ENCODE peak calls at places on chromosomes 12 and 14, in nine cellular contexts. T is cardiac muscle cell, R is hepatocyte, F is Peyer's patch, A is cardiac fibroblast, M is B cell, J is glutamatergic neuron, I is astrocyte of the cerebellum, W is body of pancreas. C is an unnamed sample.
A peak's percentile ranks its signal among the peaks of the same experiment; 100 is the strongest.

GRCh38 chr12:59164991-59165718 is 244.9 kb upstream of the LRIG3 start:
- DNase-seq in T (peak; percentile 54), R (peak; percentile 61), F (no peak), A (peak; percentile 65), M (no peak), J (no peak), I (peak; percentile 31), W (no peak), C (no peak)

GRCh38 chr12:5723071-5723470 is 222.0 kb downstream of the ANO2 start:
- DNase-seq in T (no peak), R (no peak), F (no peak), A (no peak), M (no peak), J (no peak), I (no peak), W (no peak), C (no peak)

GRCh38 chr14:34837801-34838322 is 37.3 kb downstream of the BAZ1A start:
- DNase-seq in T (no peak), R (no peak), F (no peak), A (peak; percentile 34), M (no peak), J (no peak), I (no peak), W (no peak), C (no peak)

GRCh38 chr12:112409064-112409905 is at the start of gene RPL6:
- DNase-seq in T (peak; percentile 93), R (peak; percentile 93), F (peak; percentile 90), A (peak; percentile 97), M (peak; percentile 75), J (peak; percentile 59), I (peak; percentile 89), W (peak; percentile 82), C (peak; percentile 81)

GRCh38 chr14:65334765-65335411 is 77.6 kb upstream of the FUT8 start:
- DNase-seq in T (no peak), R (peak; percentile 66), F (peak; percentile 76), A (no peak), M (no peak), J (no peak), I (no peak), W (no peak), C (no peak)

GRCh38 chr14:59332727-59333126 is 132.5 kb downstream of the GPR135 start:
- DNase-seq in T (no peak), R (peak; percentile 62), F (no peak), A (peak; percentile 97), M (no peak), J (no peak), I (no peak), W (no peak), C (no peak)

GRCh38 chr14:101590062-101590461 is 28.8 kb downstream of the DIO3 start:
- DNase-seq in T (no peak), R (no peak), F (no peak), A (no peak), M (no peak), J (no peak), I (no peak), W (no peak), C (no peak)

GRCh38 chr12:124109760-124110159 is 136.7 kb downstream of the ZNF664 start:
- DNase-seq in T (no peak), R (no peak), F (no peak), A (peak; percentile 38), M (no peak), J (peak; percentile 35), I (no peak), W (no peak), C (no peak)

GRCh38 chr14:43003845-43004244 is 1397.2 kb downstream of the LRFN5 start:
- DNase-seq in T (no peak), R (no peak), F (no peak), A (peak; percentile 10), M (no peak), J (no peak), I (no peak), W (no peak), C (no peak)

GRCh38 chr12:14424545-14424944 is 59.1 kb downstream of the ATF7IP start:
- DNase-seq in T (no peak), R (no peak), F (no peak), A (no peak), M (no peak), J (no peak), I (no peak), W (no peak), C (no peak)

GRCh38 chr12:98422809-98423208 is 92.6 kb upstream of the TMPO start:
- DNase-seq in T (peak; percentile 21), R (peak; percentile 49), F (peak; percentile 85), A (no peak), M (no peak), J (no peak), I (no peak), W (peak; percentile 37), C (no peak)

GRCh38 chr12:49866859-49867579 is 24.1 kb upstream of the BCDIN3D start:
- DNase-seq in T (peak; percentile 80), R (peak; percentile 83), F (peak; percentile 89), A (peak; percentile 67), M (peak; percentile 91), J (peak; percentile 84), I (peak; percentile 26), W (peak; percentile 86), C (peak; percentile 64)

GRCh38 chr14:70441641-70442040 is 10.3 kb upstream of the ADAM21 start:
- DNase-seq in T (no peak), R (no peak), F (no peak), A (no peak), M (no peak), J (no peak), I (no peak), W (no peak), C (no peak)

GRCh38 chr12:19572920-19573558 is 133.7 kb downstream of the AEBP2 start:
- DNase-seq in T (peak; percentile 47), R (peak; percentile 27), F (no peak), A (peak; percentile 73), M (no peak), J (peak; percentile 61), I (peak; percentile 40), W (peak; percentile 19), C (no peak)
- TF ChIP-seq CTCF in T (peak; percentile 54), R (peak; percentile 39), F (peak; percentile 25), A (peak; percentile 43), M (no peak), J (peak; percentile 54), I (peak; percentile 57), W (peak; percentile 6), C (peak; percentile 21)

GRCh38 chr14:88792572-88793258 is at the start of gene EML5:
- DNase-seq in T (peak; percentile 91), R (peak; percentile 94), F (peak; percentile 94), A (peak; percentile 34), M (peak; percentile 85), J (peak; percentile 84), I (no peak), W (peak; percentile 94), C (peak; percentile 76)
- TF ChIP-seq CTCF in T (peak; percentile 17), R (peak; percentile 23), F (peak; percentile 36), A (peak; percentile 52), M (peak; percentile 17), J (peak; percentile 36), I (peak; percentile 47), W (peak; percentile 70), C (peak; percentile 21)

GRCh38 chr12:19402211-19402610 is 37.1 kb upstream of the AEBP2 start:
- DNase-seq in T (no peak), R (no peak), F (no peak), A (no peak), M (no peak), J (no peak), I (no peak), W (no peak), C (no peak)

GRCh38 chr12:19397534-19397933 is 41.8 kb upstream of the AEBP2 start:
- DNase-seq in T (no peak), R (no peak), F (peak; percentile 7), A (no peak), M (no peak), J (no peak), I (no peak), W (no peak), C (no peak)

GRCh38 chr12:19404232-19404880 is 34.9 kb upstream of the AEBP2 start:
- DNase-seq in T (no peak), R (no peak), F (no peak), A (no peak), M (no peak), J (no peak), I (no peak), W (no peak), C (no peak)

GRCh38 chr12:19402743-19403400 is 36.4 kb upstream of the AEBP2 start:
- DNase-seq in T (peak; percentile 23), R (peak; percentile 23), F (no peak), A (peak; percentile 61), M (no peak), J (no peak), I (no peak), W (peak; percentile 54), C (no peak)

DNA sequence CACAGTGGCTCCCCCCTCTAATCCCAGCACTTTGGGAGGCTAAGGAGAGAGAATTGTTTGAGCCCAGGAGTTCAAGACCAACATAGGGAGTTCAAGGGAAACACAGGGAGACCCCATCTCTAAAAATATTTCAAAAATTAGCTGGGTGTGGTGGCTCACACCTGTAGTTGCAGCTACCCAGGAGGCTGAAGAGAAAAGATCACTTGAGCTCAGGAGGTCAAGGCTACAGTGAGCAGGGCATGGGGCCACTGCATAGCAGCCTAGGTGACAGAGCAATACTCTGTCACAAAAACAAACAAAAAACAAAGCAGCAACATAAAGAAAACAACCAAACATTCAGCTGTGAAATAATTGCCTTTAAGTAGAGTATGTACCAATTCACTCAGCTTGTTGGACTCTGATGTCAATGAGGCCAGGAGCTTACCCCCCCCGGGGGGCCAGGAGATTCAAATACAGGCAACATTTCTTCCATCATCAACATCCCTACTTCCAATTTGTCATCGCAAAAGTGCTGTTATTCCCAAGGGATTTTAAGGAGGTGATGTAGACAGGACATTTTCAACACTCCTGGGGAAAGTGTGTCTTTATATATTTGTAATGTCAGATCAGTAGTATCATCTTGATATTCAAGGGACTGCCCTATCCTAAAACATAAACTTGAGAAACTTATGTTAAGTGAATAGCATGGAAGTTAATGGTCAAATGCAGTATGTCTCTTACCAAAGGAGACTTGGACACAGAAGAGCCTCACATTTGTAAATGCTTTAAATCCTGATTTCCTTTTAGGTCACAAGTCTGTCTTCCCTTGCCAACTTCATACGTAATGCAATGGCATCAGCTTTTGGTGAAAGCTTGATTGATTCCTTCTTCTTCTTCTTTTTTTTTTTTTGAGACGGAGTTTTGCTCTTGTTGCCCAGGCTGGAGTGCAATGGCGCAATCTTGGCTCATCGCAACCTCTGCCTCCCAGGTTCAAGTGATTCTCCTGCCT is 40.6 kb upstream of the AEBP2 start:
- DNase-seq in T (no peak), R (no peak), F (peak; percentile 6), A (no peak), M (no peak), J (no peak), I (no peak), W (no peak), C (no peak)
- TF ChIP-seq CTCF in T (no peak), R (no peak), F (no peak), A (no peak), M (no peak), J (no peak), I (no peak), W (no peak), C (no peak)

DNA sequence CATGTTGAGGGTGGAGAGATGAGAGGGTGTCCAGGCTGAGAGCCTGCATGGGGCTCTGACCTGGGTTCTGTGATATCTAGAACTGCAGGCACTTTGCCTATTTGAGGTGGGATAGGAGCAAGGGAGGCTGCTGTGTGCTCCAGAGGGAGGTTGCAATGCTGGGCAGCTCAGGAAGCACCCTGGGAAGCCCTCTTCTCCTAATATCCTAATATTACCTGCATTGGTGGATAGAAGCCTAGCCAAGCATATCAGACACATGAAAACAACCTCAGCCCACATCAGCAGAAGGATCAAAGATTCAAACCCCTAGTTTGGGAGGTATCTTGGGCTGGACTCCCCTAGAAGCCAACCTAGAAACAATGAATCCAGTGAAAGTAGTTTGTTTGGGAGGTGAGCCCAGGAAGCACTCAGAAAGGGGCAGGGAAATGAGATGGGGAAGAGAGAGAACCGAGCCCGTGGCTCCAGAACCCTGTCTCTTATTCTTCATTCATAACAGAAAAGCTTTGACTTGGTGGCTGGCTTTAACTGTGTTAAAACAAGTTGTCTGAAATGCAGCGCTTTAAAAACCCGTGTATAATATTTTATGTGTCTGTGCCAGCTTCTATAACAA is 35.7 kb upstream of the RBM19 start:
- DNase-seq in T (no peak), R (no peak), F (no peak), A (no peak), M (no peak), J (no peak), I (no peak), W (no peak), C (no peak)
- TF ChIP-seq CTCF in T (no peak), R (no peak), F (no peak), A (no peak), M (no peak), J (no peak), I (no peak), W (no peak), C (no peak)